ENCODE peak calls at places on chromosomes 4 and X, in seven cellular contexts. X, V, N, O, Z, D and Q are unnamed samples.

GRCh38 chr4:128323401-128323800 is 35.8 kb upstream of the PGRMC2 start:
- DNase-seq in X (no peak), V (no peak), N (no peak), O (no peak), Z (no peak), D (no peak), Q (no peak)

GRCh38 chr4:15690020-15690809 is 8.6 kb downstream of the FAM200B start:
- DNase-seq in X (no peak), V (no peak), N (peak; percentile 81), O (no peak), Z (peak; percentile 95), D (no peak), Q (no peak)

GRCh38 chrX:136028383-136028984 is 43.2 kb downstream of the SLC9A6 start:
- DNase-seq in X (no peak), V (no peak), N (peak; percentile 75), O (no peak), Z (peak; percentile 72), D (no peak), Q (no peak)

GRCh38 chr4:133149932-133150642 is 993 bp downstream of the PCDH10 start:
- DNase-seq in X (no peak), V (peak; percentile 53), N (no peak), O (no peak), Z (peak; percentile 26), D (peak; percentile 53), Q (no peak)

GRCh38 chrX:153926594-153926862 is 464 bp upstream of the ARHGAP4 start:
- DNase-seq in X (no peak), V (no peak), N (no peak), O (no peak), Z (no peak), D (no peak), Q (no peak)

GRCh38 chr4:100060765-100061416 is 110.8 kb upstream of the H2AZ1 start:
- DNase-seq in X (no peak), V (no peak), N (no peak), O (no peak), Z (no peak), D (no peak), Q (no peak)

GRCh38 chrX:125170459-125170858 is 149.2 kb upstream of the TEX13C start:
- DNase-seq in X (no peak), V (no peak), N (no peak), O (no peak), Z (no peak), D (no peak), Q (no peak)

GRCh38 chrX:150363561-150364346 is 637 bp downstream of the MAMLD1 start:
- DNase-seq in X (no peak), V (no peak), N (peak; percentile 37), O (peak; percentile 80), Z (peak; percentile 32), D (no peak), Q (peak; percentile 68)

GRCh38 chr4:60089546-60090273 is 1110.4 kb upstream of the ADGRL3 start:
- DNase-seq in X (no peak), V (no peak), N (no peak), O (no peak), Z (no peak), D (no peak), Q (no peak)

GRCh38 chr4:126604273-126604867 is 1028.4 kb upstream of the INTU start:
- DNase-seq in X (no peak), V (no peak), N (peak; percentile 62), O (no peak), Z (peak; percentile 65), D (no peak), Q (no peak)

GRCh38 chr4:178462710-178463109 is 1020.5 kb upstream of the AGA start:
- DNase-seq in X (no peak), V (no peak), N (no peak), O (no peak), Z (no peak), D (no peak), Q (no peak)

GRCh38 chr4:167100120-167100519 is 134.2 kb downstream of the SPOCK3 start:
- DNase-seq in X (no peak), V (no peak), N (peak; percentile 58), O (no peak), Z (peak; percentile 67), D (no peak), Q (no peak)

GRCh38 chr4:81745076-81745475 is 273.4 kb upstream of the RASGEF1B start:
- DNase-seq in X (no peak), V (no peak), N (no peak), O (no peak), Z (no peak), D (no peak), Q (no peak)

GRCh38 chr4:152166567-152166966 is 369.3 kb downstream of the FBXW7 start:
- DNase-seq in X (no peak), V (no peak), N (peak; percentile 25), O (no peak), Z (no peak), D (no peak), Q (no peak)

GRCh38 chr4:40583850-40584439 is 45.7 kb downstream of the RBM47 start:
- DNase-seq in X (no peak), V (no peak), N (no peak), O (no peak), Z (no peak), D (no peak), Q (no peak)

GRCh38 chrX:102958794-102959193 is 21.7 kb downstream of the RAB40AL start:
- DNase-seq in X (no peak), V (no peak), N (no peak), O (no peak), Z (no peak), D (no peak), Q (no peak)

GRCh38 chr4:110119880-110120279 is 78.5 kb downstream of the ELOVL6 start:
- DNase-seq in X (no peak), V (no peak), N (peak; percentile 74), O (no peak), Z (peak; percentile 46), D (no peak), Q (no peak)

GRCh38 chrX:110420771-110421498 is 62.3 kb downstream of the RTL9 start:
- DNase-seq in X (no peak), V (no peak), N (peak; percentile 31), O (no peak), Z (no peak), D (no peak), Q (no peak)

GRCh38 chr4:160127211-160127610 is 1024.3 kb downstream of the RAPGEF2 start:
- DNase-seq in X (no peak), V (no peak), N (no peak), O (no peak), Z (no peak), D (no peak), Q (no peak)

GRCh38 chr4:98687876-98688275 is 29.5 kb upstream of the TSPAN5 start:
- DNase-seq in X (no peak), V (no peak), N (peak; percentile 11), O (no peak), Z (no peak), D (no peak), Q (no peak)

GRCh38 chr4:168999836-169000235 is 10.2 kb downstream of the CBR4 start:
- DNase-seq in X (no peak), V (no peak), N (no peak), O (no peak), Z (no peak), D (no peak), Q (no peak)

GRCh38 chrX:97026406-97026805 is 142.7 kb downstream of the RPA4 start:
- DNase-seq in X (no peak), V (no peak), N (no peak), O (no peak), Z (no peak), D (no peak), Q (no peak)

GRCh38 chr4:11426716-11427115 is 2.0 kb downstream of the HS3ST1 start:
- DNase-seq in X (no peak), V (no peak), N (no peak), O (no peak), Z (peak; percentile 5), D (no peak), Q (no peak)
- H3K4me3 ChIP-seq in X (peak overlapping the region; percentile 85), V (peak overlapping the region; percentile 67), N (no peak overlapping the region), O (no peak overlapping the region), Z (no peak overlapping the region), D (peak overlapping the region; percentile 51), Q (peak overlapping the region; percentile 63)

DNA sequence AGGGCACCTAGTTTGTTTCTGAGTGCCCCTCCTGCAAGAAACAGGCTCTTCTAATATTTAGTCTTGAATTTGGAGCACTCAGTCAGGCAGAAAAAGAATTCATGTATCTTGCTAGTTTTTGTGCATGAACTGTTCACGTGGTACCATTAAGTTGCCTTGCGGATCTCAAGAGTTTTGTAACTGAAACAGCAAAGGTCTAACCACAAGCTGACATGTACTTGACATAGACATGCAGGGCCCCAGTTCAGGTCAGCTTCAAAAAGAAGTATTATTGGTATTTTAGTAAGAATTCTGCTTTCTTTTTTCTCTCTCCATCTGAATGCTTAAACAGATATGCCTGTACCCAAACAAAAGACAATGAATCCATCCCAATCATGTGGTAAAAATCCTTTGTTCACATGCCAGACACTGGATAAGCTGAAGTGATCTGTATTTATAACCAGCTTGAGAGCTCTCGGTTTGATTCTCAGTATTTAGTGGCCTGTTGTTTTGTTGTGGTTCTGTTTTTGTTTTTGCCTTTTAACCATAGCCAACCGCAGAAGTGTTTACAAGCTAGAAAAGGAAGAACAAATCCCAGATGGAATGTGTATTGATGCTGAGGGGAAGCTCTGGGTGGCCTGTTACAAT is 13.0 kb downstream of the RGN start:
- DNase-seq in X (no peak), V (no peak), N (peak; percentile 16), O (no peak), Z (peak; percentile 14), D (no peak), Q (no peak)
- H3K4me3 ChIP-seq in X (no peak overlapping the region), V (no peak overlapping the region), N (no peak overlapping the region), O (no peak overlapping the region), Z (no peak overlapping the region), D (no peak overlapping the region), Q (no peak overlapping the region)

GRCh38 chrX:40155617-40156471 is 58.1 kb upstream of the BCOR start:
- DNase-seq in X (no peak), V (no peak), N (no peak), O (no peak), Z (no peak), D (no peak), Q (no peak)
- H3K4me3 ChIP-seq in X (peak overlapping the region; percentile 52), V (peak overlapping the region; percentile 62), N (no peak overlapping the region), O (peak overlapping the region; percentile 42), Z (peak overlapping the region; percentile 26), D (peak overlapping the region; percentile 44), Q (peak overlapping the region; percentile 45)

DNA sequence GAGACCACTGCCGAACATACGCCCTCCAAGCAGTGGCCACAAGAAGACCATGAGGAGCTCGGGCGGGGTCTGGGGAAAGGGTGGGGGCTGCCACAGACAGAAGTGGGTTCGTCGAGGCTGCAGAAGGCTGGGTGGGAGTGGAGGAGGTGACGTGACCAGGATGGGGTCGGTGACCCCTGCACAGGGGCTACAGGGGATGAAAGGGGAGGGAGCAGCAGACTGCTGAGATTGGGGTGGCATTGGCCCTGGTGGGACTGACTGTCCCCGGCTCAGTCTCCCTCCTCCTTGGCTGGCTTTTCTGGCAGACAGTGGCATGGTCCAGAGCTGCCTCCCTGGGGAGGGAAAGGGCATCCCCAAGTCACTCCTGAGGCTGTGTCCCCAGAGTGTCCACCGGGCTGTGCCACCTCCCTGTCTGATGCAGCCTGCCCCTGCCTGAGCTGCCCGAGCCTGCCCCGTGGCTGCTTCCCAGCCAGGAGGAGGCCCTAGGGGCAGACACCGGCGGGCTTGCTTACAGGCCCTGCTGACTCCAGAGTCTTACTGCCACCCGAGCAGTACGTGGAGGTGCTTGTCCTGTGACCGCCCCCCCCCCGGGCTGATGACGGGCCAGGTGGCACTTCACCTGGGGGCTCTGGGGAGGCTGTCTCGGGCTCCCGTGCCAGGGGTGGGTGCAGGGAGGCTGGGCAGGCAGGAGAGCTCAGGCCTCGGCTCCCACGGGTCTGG is 7.2 kb downstream of the SH3BP2 start:
- DNase-seq in X (no peak), V (no peak), N (no peak), O (peak; percentile 89), Z (no peak), D (peak; percentile 70), Q (peak; percentile 75)
- H3K4me3 ChIP-seq in X (peak overlapping the region; percentile 24), V (peak overlapping the region; percentile 31), N (no peak overlapping the region), O (peak overlapping the region; percentile 29), Z (no peak overlapping the region), D (peak overlapping the region; percentile 7), Q (peak overlapping the region; percentile 43)